ENCODE peak calls at places on chromosome 15, in eight cellular contexts. One of them, this sample, is unnamed.

GRCh38 chr15:101504373-101504772 is 14.9 kb upstream of the PCSK6 start:
- DNase-seq in foreskin fibroblast: no peak
- DNase-seq in IMR-90: no peak
- DNase-seq in GM10248: no peak
- DNase-seq in mesothelial cell of epicardium: no peak
- DNase-seq in progenitor cell of endocrine pancreas: no peak
- DNase-seq in GM20000: no peak
- DNase-seq in cardiac muscle cell: no peak
- DNase-seq in this sample: no peak

GRCh38 chr15:31325432-31325975 is 1.1 kb upstream of the KLF13 start:
- DNase-seq in foreskin fibroblast: no peak
- DNase-seq in GM20000: peak; percentile 50
- DNase-seq in IMR-90: peak; percentile 6
- DNase-seq in GM10248: peak; percentile 52
- DNase-seq in cardiac muscle cell: no peak
- DNase-seq in mesothelial cell of epicardium: peak; percentile 57
- DNase-seq in progenitor cell of endocrine pancreas: peak; percentile 35
- DNase-seq in this sample: no peak

GRCh38 chr15:35281515-35281914 is 196.4 kb upstream of the NANOGP8 start:
- DNase-seq in GM10248: no peak
- DNase-seq in IMR-90: peak; percentile 70
- DNase-seq in GM20000: no peak
- DNase-seq in progenitor cell of endocrine pancreas: no peak
- DNase-seq in cardiac muscle cell: no peak
- DNase-seq in foreskin fibroblast: peak; percentile 68
- DNase-seq in mesothelial cell of epicardium: no peak
- DNase-seq in this sample: no peak

GRCh38 chr15:89514596-89515406 is 18.4 kb upstream of the RHCG start:
- DNase-seq in progenitor cell of endocrine pancreas: no peak
- DNase-seq in mesothelial cell of epicardium: no peak
- DNase-seq in foreskin fibroblast: peak; percentile 13
- DNase-seq in cardiac muscle cell: no peak
- DNase-seq in GM20000: no peak
- DNase-seq in IMR-90: no peak
- DNase-seq in GM10248: no peak
- DNase-seq in this sample: no peak

GRCh38 chr15:93063292-93063671 is 25.7 kb downstream of the RGMA start:
- DNase-seq in progenitor cell of endocrine pancreas: no peak
- DNase-seq in foreskin fibroblast: no peak
- DNase-seq in GM20000: no peak
- DNase-seq in IMR-90: no peak
- DNase-seq in cardiac muscle cell: no peak
- DNase-seq in GM10248: no peak
- DNase-seq in mesothelial cell of epicardium: no peak
- DNase-seq in this sample: no peak

GRCh38 chr15:50854594-50855490 is 53.6 kb upstream of the AP4E1 start:
- DNase-seq in foreskin fibroblast: peak; percentile 54
- DNase-seq in cardiac muscle cell: no peak
- DNase-seq in GM20000: peak; percentile 39
- DNase-seq in progenitor cell of endocrine pancreas: no peak
- DNase-seq in IMR-90: peak; percentile 11
- DNase-seq in mesothelial cell of epicardium: no peak
- DNase-seq in GM10248: peak; percentile 56
- DNase-seq in this sample: peak; percentile 11

GRCh38 chr15:91186892-91187644 is 87.0 kb downstream of the SV2B start:
- DNase-seq in GM20000: no peak
- DNase-seq in IMR-90: peak; percentile 26
- DNase-seq in foreskin fibroblast: no peak
- DNase-seq in mesothelial cell of epicardium: no peak
- DNase-seq in cardiac muscle cell: peak; percentile 34
- DNase-seq in progenitor cell of endocrine pancreas: peak; percentile 29
- DNase-seq in GM10248: no peak
- DNase-seq in this sample: no peak

GRCh38 chr15:55816017-55816416 is 73.1 kb upstream of the PRTG start:
- DNase-seq in progenitor cell of endocrine pancreas: no peak
- DNase-seq in mesothelial cell of epicardium: no peak
- DNase-seq in IMR-90: peak; percentile 48
- DNase-seq in GM10248: no peak
- DNase-seq in foreskin fibroblast: peak; percentile 49
- DNase-seq in GM20000: no peak
- DNase-seq in cardiac muscle cell: peak; percentile 16
- DNase-seq in this sample: no peak

GRCh38 chr15:96338772-96339661 is 8.5 kb downstream of the NR2F2 start:
- DNase-seq in IMR-90: no peak
- DNase-seq in GM10248: no peak
- DNase-seq in foreskin fibroblast: peak; percentile 42
- DNase-seq in cardiac muscle cell: peak; percentile 59
- DNase-seq in mesothelial cell of epicardium: no peak
- DNase-seq in progenitor cell of endocrine pancreas: no peak
- DNase-seq in GM20000: no peak
- DNase-seq in this sample: no peak

GRCh38 chr15:90829942-90830440 is 38.4 kb upstream of the FURIN start:
- DNase-seq in foreskin fibroblast: no peak
- DNase-seq in cardiac muscle cell: no peak
- DNase-seq in GM20000: peak; percentile 69
- DNase-seq in IMR-90: no peak
- DNase-seq in GM10248: peak; percentile 62
- DNase-seq in progenitor cell of endocrine pancreas: no peak
- DNase-seq in mesothelial cell of epicardium: no peak
- DNase-seq in this sample: no peak

GRCh38 chr15:89017370-89018066 is 70.7 kb upstream of the ABHD2 start:
- DNase-seq in mesothelial cell of epicardium: peak; percentile 64
- DNase-seq in foreskin fibroblast: peak; percentile 83
- DNase-seq in progenitor cell of endocrine pancreas: peak; percentile 82
- DNase-seq in GM20000: peak; percentile 75
- DNase-seq in cardiac muscle cell: peak; percentile 87
- DNase-seq in GM10248: peak; percentile 73
- DNase-seq in IMR-90: peak; percentile 71
- DNase-seq in this sample: no peak

GRCh38 chr15:45732544-45733130 is 97.8 kb downstream of the SQOR start:
- DNase-seq in foreskin fibroblast: no peak
- DNase-seq in IMR-90: no peak
- DNase-seq in GM10248: no peak
- DNase-seq in mesothelial cell of epicardium: no peak
- DNase-seq in progenitor cell of endocrine pancreas: no peak
- DNase-seq in GM20000: no peak
- DNase-seq in cardiac muscle cell: no peak
- DNase-seq in this sample: no peak

GRCh38 chr15:62495670-62496328 is 330.7 kb upstream of the C2CD4B start:
- DNase-seq in IMR-90: peak; percentile 94
- DNase-seq in foreskin fibroblast: peak; percentile 95
- DNase-seq in mesothelial cell of epicardium: no peak
- DNase-seq in cardiac muscle cell: peak; percentile 84
- DNase-seq in GM10248: no peak
- DNase-seq in progenitor cell of endocrine pancreas: no peak
- DNase-seq in GM20000: no peak
- DNase-seq in this sample: peak; percentile 61

GRCh38 chr15:88656760-88657221 is 18.0 kb downstream of the ISG20 start:
- DNase-seq in cardiac muscle cell: no peak
- DNase-seq in mesothelial cell of epicardium: no peak
- DNase-seq in IMR-90: no peak
- DNase-seq in GM10248: peak; percentile 85
- DNase-seq in foreskin fibroblast: no peak
- DNase-seq in GM20000: peak; percentile 77
- DNase-seq in progenitor cell of endocrine pancreas: no peak
- DNase-seq in this sample: no peak

GRCh38 chr15:72800819-72801481 is 17.4 kb upstream of the ADPGK start:
- DNase-seq in GM10248: no peak
- DNase-seq in IMR-90: peak; percentile 65
- DNase-seq in progenitor cell of endocrine pancreas: no peak
- DNase-seq in mesothelial cell of epicardium: no peak
- DNase-seq in cardiac muscle cell: peak; percentile 68
- DNase-seq in foreskin fibroblast: peak; percentile 30
- DNase-seq in GM20000: no peak
- DNase-seq in this sample: no peak

GRCh38 chr15:72797338-72797689 is 13.8 kb upstream of the ADPGK start:
- DNase-seq in progenitor cell of endocrine pancreas: no peak
- DNase-seq in IMR-90: no peak
- DNase-seq in mesothelial cell of epicardium: no peak
- DNase-seq in foreskin fibroblast: no peak
- DNase-seq in GM20000: no peak
- DNase-seq in cardiac muscle cell: no peak
- DNase-seq in GM10248: no peak
- DNase-seq in this sample: no peak

GRCh38 chr15:72797834-72798233 is 14.3 kb upstream of the ADPGK start:
- DNase-seq in mesothelial cell of epicardium: no peak
- DNase-seq in cardiac muscle cell: no peak
- DNase-seq in IMR-90: no peak
- DNase-seq in GM10248: no peak
- DNase-seq in progenitor cell of endocrine pancreas: no peak
- DNase-seq in GM20000: no peak
- DNase-seq in foreskin fibroblast: no peak
- DNase-seq in this sample: no peak

GRCh38 chr15:72796210-72796514 is 12.6 kb upstream of the ADPGK start:
- DNase-seq in IMR-90: no peak
- DNase-seq in GM10248: no peak
- DNase-seq in mesothelial cell of epicardium: no peak
- DNase-seq in cardiac muscle cell: no peak
- DNase-seq in progenitor cell of endocrine pancreas: no peak
- DNase-seq in foreskin fibroblast: peak; percentile 27
- DNase-seq in GM20000: no peak
- DNase-seq in this sample: no peak

GRCh38 chr15:72796515-72797337 is 13.2 kb upstream of the ADPGK start:
- DNase-seq in progenitor cell of endocrine pancreas: peak; percentile 40
- DNase-seq in GM20000: peak; percentile 85
- DNase-seq in GM10248: peak; percentile 76
- DNase-seq in mesothelial cell of epicardium: no peak
- DNase-seq in cardiac muscle cell: peak; percentile 71
- DNase-seq in IMR-90: peak; percentile 16
- DNase-seq in foreskin fibroblast: peak; percentile 58
- DNase-seq in this sample: peak; percentile 23
- TF ChIP-seq CTCF in progenitor cell of endocrine pancreas: peak; percentile 78
- TF ChIP-seq CTCF in GM20000: peak; percentile 40
- TF ChIP-seq CTCF in GM10248: peak; percentile 67
- TF ChIP-seq CTCF in mesothelial cell of epicardium: peak; percentile 34
- TF ChIP-seq CTCF in cardiac muscle cell: peak; percentile 41
- TF ChIP-seq CTCF in IMR-90: peak; percentile 73
- TF ChIP-seq CTCF in foreskin fibroblast: peak; percentile 12
- TF ChIP-seq CTCF in this sample: peak; percentile 7

GRCh38 chr15:40307421-40308165 is at the start of gene PLCB2:
- DNase-seq in cardiac muscle cell: no peak
- DNase-seq in foreskin fibroblast: no peak
- DNase-seq in GM10248: peak; percentile 84
- DNase-seq in progenitor cell of endocrine pancreas: no peak
- DNase-seq in mesothelial cell of epicardium: no peak
- DNase-seq in GM20000: peak; percentile 78
- DNase-seq in IMR-90: no peak
- DNase-seq in this sample: no peak
- TF ChIP-seq CTCF in cardiac muscle cell: peak; percentile 25
- TF ChIP-seq CTCF in foreskin fibroblast: no peak
- TF ChIP-seq CTCF in GM10248: peak; percentile 45
- TF ChIP-seq CTCF in progenitor cell of endocrine pancreas: peak; percentile 17
- TF ChIP-seq CTCF in mesothelial cell of epicardium: no peak
- TF ChIP-seq CTCF in GM20000: no peak
- TF ChIP-seq CTCF in IMR-90: peak; percentile 38
- TF ChIP-seq CTCF in this sample: no peak

GRCh38 chr15:64701482-64701881 is 73.9 kb downstream of the RBPMS2 start:
- DNase-seq in mesothelial cell of epicardium: no peak
- DNase-seq in cardiac muscle cell: no peak
- DNase-seq in IMR-90: no peak
- DNase-seq in GM20000: no peak
- DNase-seq in foreskin fibroblast: no peak
- DNase-seq in progenitor cell of endocrine pancreas: no peak
- DNase-seq in GM10248: no peak
- DNase-seq in this sample: no peak

GRCh38 chr15:64705006-64705405 is 70.4 kb downstream of the RBPMS2 start:
- DNase-seq in IMR-90: no peak
- DNase-seq in mesothelial cell of epicardium: no peak
- DNase-seq in foreskin fibroblast: no peak
- DNase-seq in GM20000: no peak
- DNase-seq in GM10248: no peak
- DNase-seq in progenitor cell of endocrine pancreas: no peak
- DNase-seq in cardiac muscle cell: no peak
- DNase-seq in this sample: no peak

GRCh38 chr15:64701051-64701450 is 74.3 kb downstream of the RBPMS2 start:
- DNase-seq in mesothelial cell of epicardium: no peak
- DNase-seq in foreskin fibroblast: no peak
- DNase-seq in progenitor cell of endocrine pancreas: no peak
- DNase-seq in cardiac muscle cell: no peak
- DNase-seq in GM10248: no peak
- DNase-seq in IMR-90: no peak
- DNase-seq in GM20000: no peak
- DNase-seq in this sample: no peak

GRCh38 chr15:64703632-64703959 is 71.8 kb downstream of the RBPMS2 start:
- DNase-seq in progenitor cell of endocrine pancreas: no peak
- DNase-seq in cardiac muscle cell: no peak
- DNase-seq in foreskin fibroblast: no peak
- DNase-seq in GM10248: no peak
- DNase-seq in GM20000: no peak
- DNase-seq in IMR-90: no peak
- DNase-seq in mesothelial cell of epicardium: no peak
- DNase-seq in this sample: no peak

GRCh38 chr15:64702816-64703631 is 72.4 kb downstream of the RBPMS2 start:
- DNase-seq in foreskin fibroblast: peak; percentile 98
- DNase-seq in cardiac muscle cell: peak; percentile 96
- DNase-seq in IMR-90: peak; percentile 80
- DNase-seq in GM20000: peak; percentile 99
- DNase-seq in GM10248: peak; percentile 99
- DNase-seq in mesothelial cell of epicardium: peak; percentile 95
- DNase-seq in progenitor cell of endocrine pancreas: peak; percentile 100
- DNase-seq in this sample: peak; percentile 70
- TF ChIP-seq CTCF in foreskin fibroblast: no peak
- TF ChIP-seq CTCF in cardiac muscle cell: no peak
- TF ChIP-seq CTCF in IMR-90: no peak
- TF ChIP-seq CTCF in GM20000: no peak
- TF ChIP-seq CTCF in GM10248: no peak
- TF ChIP-seq CTCF in mesothelial cell of epicardium: no peak
- TF ChIP-seq CTCF in progenitor cell of endocrine pancreas: no peak
- TF ChIP-seq CTCF in this sample: no peak

GRCh38 chr15:77623008-77623877 is 9.5 kb downstream of the LINGO1 start:
- DNase-seq in GM10248: no peak
- DNase-seq in foreskin fibroblast: no peak
- DNase-seq in GM20000: no peak
- DNase-seq in mesothelial cell of epicardium: no peak
- DNase-seq in progenitor cell of endocrine pancreas: no peak
- DNase-seq in IMR-90: no peak
- DNase-seq in cardiac muscle cell: no peak
- DNase-seq in this sample: no peak

GRCh38 chr15:77622212-77622941 is 10.3 kb downstream of the LINGO1 start:
- DNase-seq in foreskin fibroblast: no peak
- DNase-seq in IMR-90: no peak
- DNase-seq in GM20000: peak; percentile 26
- DNase-seq in cardiac muscle cell: no peak
- DNase-seq in progenitor cell of endocrine pancreas: no peak
- DNase-seq in mesothelial cell of epicardium: no peak
- DNase-seq in GM10248: no peak
- DNase-seq in this sample: no peak

GRCh38 chr15:77620297-77620696 is 12.4 kb downstream of the LINGO1 start:
- DNase-seq in cardiac muscle cell: no peak
- DNase-seq in IMR-90: no peak
- DNase-seq in mesothelial cell of epicardium: no peak
- DNase-seq in progenitor cell of endocrine pancreas: no peak
- DNase-seq in GM10248: no peak
- DNase-seq in GM20000: no peak
- DNase-seq in foreskin fibroblast: no peak
- DNase-seq in this sample: no peak

GRCh38 chr15:77620960-77621647 is 11.6 kb downstream of the LINGO1 start:
- DNase-seq in IMR-90: no peak
- DNase-seq in progenitor cell of endocrine pancreas: no peak
- DNase-seq in foreskin fibroblast: no peak
- DNase-seq in mesothelial cell of epicardium: no peak
- DNase-seq in GM20000: no peak
- DNase-seq in cardiac muscle cell: no peak
- DNase-seq in GM10248: no peak
- DNase-seq in this sample: no peak

GRCh38 chr15:77621847-77622211 is 10.9 kb downstream of the LINGO1 start:
- DNase-seq in GM20000: no peak
- DNase-seq in IMR-90: no peak
- DNase-seq in GM10248: no peak
- DNase-seq in progenitor cell of endocrine pancreas: no peak
- DNase-seq in cardiac muscle cell: no peak
- DNase-seq in foreskin fibroblast: no peak
- DNase-seq in mesothelial cell of epicardium: no peak
- DNase-seq in this sample: no peak
- TF ChIP-seq CTCF in GM20000: no peak
- TF ChIP-seq CTCF in IMR-90: no peak
- TF ChIP-seq CTCF in GM10248: no peak
- TF ChIP-seq CTCF in progenitor cell of endocrine pancreas: no peak
- TF ChIP-seq CTCF in cardiac muscle cell: no peak
- TF ChIP-seq CTCF in foreskin fibroblast: no peak
- TF ChIP-seq CTCF in mesothelial cell of epicardium: no peak
- TF ChIP-seq CTCF in this sample: no peak

This sample was measured in AG09319.